ENCODE peak calls at places on chromosomes 2 and 18, in five cellular contexts. One of them, this sample, is unnamed.

GRCh38 chr2:98508690-98509054 is 64.0 kb downstream of the INPP4A start:
- DNase-seq in Peyer's patch: peak; percentile 23
- DNase-seq in breast epithelium: no peak
- DNase-seq in IMR-90: peak; percentile 73
- DNase-seq in heart left ventricle: no peak
- DNase-seq in this sample: peak; percentile 17

GRCh38 chr2:47021301-47022009 is 105.8 kb upstream of the MCFD2 start:
- DNase-seq in Peyer's patch: no peak
- DNase-seq in heart left ventricle: no peak
- DNase-seq in IMR-90: no peak
- DNase-seq in breast epithelium: no peak
- DNase-seq in this sample: no peak

GRCh38 chr2:38074775-38075435 is 1.0 kb downstream of the CYP1B1 start:
- DNase-seq in Peyer's patch: no peak
- DNase-seq in breast epithelium: no peak
- DNase-seq in heart left ventricle: peak; percentile 34
- DNase-seq in IMR-90: no peak
- DNase-seq in this sample: no peak

GRCh38 chr2:117562654-117563053 is 251.8 kb upstream of the DDX18 start:
- DNase-seq in IMR-90: no peak
- DNase-seq in breast epithelium: no peak
- DNase-seq in Peyer's patch: no peak
- DNase-seq in heart left ventricle: no peak
- DNase-seq in this sample: no peak

GRCh38 chr18:3874593-3874992 is 424.6 kb downstream of the TGIF1 start:
- DNase-seq in breast epithelium: no peak
- DNase-seq in Peyer's patch: no peak
- DNase-seq in IMR-90: no peak
- DNase-seq in heart left ventricle: no peak
- DNase-seq in this sample: no peak

GRCh38 chr18:5296706-5297320 is 1.3 kb upstream of the ZBTB14 start:
- DNase-seq in breast epithelium: peak; percentile 82
- DNase-seq in IMR-90: peak; percentile 85
- DNase-seq in heart left ventricle: peak; percentile 75
- DNase-seq in Peyer's patch: peak; percentile 62
- DNase-seq in this sample: peak; percentile 75

GRCh38 chr2:40716879-40717278 is 265.0 kb upstream of the SLC8A1 start:
- DNase-seq in breast epithelium: no peak
- DNase-seq in Peyer's patch: no peak
- DNase-seq in IMR-90: peak; percentile 81
- DNase-seq in heart left ventricle: no peak
- DNase-seq in this sample: no peak

GRCh38 chr18:65983750-65984149 is 232.9 kb downstream of the CDH7 start:
- DNase-seq in IMR-90: no peak
- DNase-seq in breast epithelium: no peak
- DNase-seq in heart left ventricle: no peak
- DNase-seq in Peyer's patch: no peak
- DNase-seq in this sample: no peak

GRCh38 chr2:16900405-16901025 is 234.9 kb upstream of the CYRIA start:
- DNase-seq in IMR-90: no peak
- DNase-seq in Peyer's patch: no peak
- DNase-seq in breast epithelium: no peak
- DNase-seq in heart left ventricle: no peak
- DNase-seq in this sample: no peak

GRCh38 chr2:157413342-157414035 is 30.4 kb downstream of the CYTIP start:
- DNase-seq in breast epithelium: no peak
- DNase-seq in IMR-90: no peak
- DNase-seq in heart left ventricle: no peak
- DNase-seq in Peyer's patch: no peak
- DNase-seq in this sample: no peak

GRCh38 chr18:76379226-76380126 is 115.6 kb downstream of the ZNF516 start:
- DNase-seq in heart left ventricle: no peak
- DNase-seq in breast epithelium: peak; percentile 44
- DNase-seq in IMR-90: no peak
- DNase-seq in Peyer's patch: no peak
- DNase-seq in this sample: no peak

GRCh38 chr2:105519516-105519915 is 120.7 kb upstream of the FHL2 start:
- DNase-seq in heart left ventricle: no peak
- DNase-seq in IMR-90: no peak
- DNase-seq in Peyer's patch: no peak
- DNase-seq in breast epithelium: no peak
- DNase-seq in this sample: no peak

GRCh38 chr18:59918320-59918755 is 18.5 kb downstream of the PMAIP1 start:
- DNase-seq in breast epithelium: no peak
- DNase-seq in IMR-90: peak; percentile 61
- DNase-seq in heart left ventricle: peak; percentile 30
- DNase-seq in Peyer's patch: peak; percentile 66
- DNase-seq in this sample: peak; percentile 77

GRCh38 chr2:57515366-57515765 is 531.2 kb upstream of the VRK2 start:
- DNase-seq in breast epithelium: no peak
- DNase-seq in Peyer's patch: no peak
- DNase-seq in heart left ventricle: no peak
- DNase-seq in IMR-90: no peak
- DNase-seq in this sample: no peak

GRCh38 chr2:26640781-26641564 is at the start of gene CIB4:
- DNase-seq in breast epithelium: no peak
- DNase-seq in IMR-90: no peak
- DNase-seq in Peyer's patch: no peak
- DNase-seq in heart left ventricle: no peak
- DNase-seq in this sample: no peak

GRCh38 chr2:210502997-210503621 is 26.6 kb upstream of the LANCL1 start:
- DNase-seq in breast epithelium: no peak
- DNase-seq in IMR-90: peak; percentile 49
- DNase-seq in Peyer's patch: peak; percentile 19
- DNase-seq in heart left ventricle: no peak
- DNase-seq in this sample: no peak

GRCh38 chr2:74984947-74985637 is 26.6 kb downstream of the POLE4 start:
- DNase-seq in heart left ventricle: no peak
- DNase-seq in Peyer's patch: no peak
- DNase-seq in breast epithelium: no peak
- DNase-seq in IMR-90: no peak
- DNase-seq in this sample: no peak

GRCh38 chr2:101190753-101191516 is 39.8 kb upstream of the TBC1D8 start:
- DNase-seq in IMR-90: no peak
- DNase-seq in breast epithelium: no peak
- DNase-seq in Peyer's patch: no peak
- DNase-seq in heart left ventricle: no peak
- DNase-seq in this sample: no peak

GRCh38 chr18:37669991-37670534 is 104.5 kb upstream of the CELF4 start:
- DNase-seq in heart left ventricle: no peak
- DNase-seq in IMR-90: no peak
- DNase-seq in breast epithelium: no peak
- DNase-seq in Peyer's patch: no peak
- DNase-seq in this sample: no peak

GRCh38 chr2:86371482-86372002 is 34.1 kb upstream of the REEP1 start:
- DNase-seq in heart left ventricle: no peak
- DNase-seq in IMR-90: no peak
- DNase-seq in breast epithelium: no peak
- DNase-seq in Peyer's patch: no peak
- DNase-seq in this sample: no peak

GRCh38 chr2:60614319-60614718 is 60.9 kb upstream of the BCL11A start:
- DNase-seq in breast epithelium: no peak
- DNase-seq in IMR-90: no peak
- DNase-seq in heart left ventricle: no peak
- DNase-seq in Peyer's patch: no peak
- DNase-seq in this sample: no peak

GRCh38 chr2:208359632-208359986 is 47.0 kb upstream of the PTH2R start:
- DNase-seq in IMR-90: no peak
- DNase-seq in Peyer's patch: no peak
- DNase-seq in breast epithelium: no peak
- DNase-seq in heart left ventricle: no peak
- DNase-seq in this sample: no peak

GRCh38 chr2:208361077-208361441 is 45.5 kb upstream of the PTH2R start:
- DNase-seq in Peyer's patch: no peak
- DNase-seq in heart left ventricle: no peak
- DNase-seq in breast epithelium: no peak
- DNase-seq in IMR-90: no peak
- DNase-seq in this sample: no peak

GRCh38 chr2:208360259-208361076 is 46.1 kb upstream of the PTH2R start:
- DNase-seq in Peyer's patch: no peak
- DNase-seq in heart left ventricle: no peak
- DNase-seq in breast epithelium: no peak
- DNase-seq in IMR-90: no peak
- DNase-seq in this sample: no peak

GRCh38 chr2:208356846-208357574 is 49.6 kb upstream of the PTH2R start:
- DNase-seq in Peyer's patch: no peak
- DNase-seq in IMR-90: no peak
- DNase-seq in breast epithelium: no peak
- DNase-seq in heart left ventricle: no peak
- DNase-seq in this sample: no peak

DNA sequence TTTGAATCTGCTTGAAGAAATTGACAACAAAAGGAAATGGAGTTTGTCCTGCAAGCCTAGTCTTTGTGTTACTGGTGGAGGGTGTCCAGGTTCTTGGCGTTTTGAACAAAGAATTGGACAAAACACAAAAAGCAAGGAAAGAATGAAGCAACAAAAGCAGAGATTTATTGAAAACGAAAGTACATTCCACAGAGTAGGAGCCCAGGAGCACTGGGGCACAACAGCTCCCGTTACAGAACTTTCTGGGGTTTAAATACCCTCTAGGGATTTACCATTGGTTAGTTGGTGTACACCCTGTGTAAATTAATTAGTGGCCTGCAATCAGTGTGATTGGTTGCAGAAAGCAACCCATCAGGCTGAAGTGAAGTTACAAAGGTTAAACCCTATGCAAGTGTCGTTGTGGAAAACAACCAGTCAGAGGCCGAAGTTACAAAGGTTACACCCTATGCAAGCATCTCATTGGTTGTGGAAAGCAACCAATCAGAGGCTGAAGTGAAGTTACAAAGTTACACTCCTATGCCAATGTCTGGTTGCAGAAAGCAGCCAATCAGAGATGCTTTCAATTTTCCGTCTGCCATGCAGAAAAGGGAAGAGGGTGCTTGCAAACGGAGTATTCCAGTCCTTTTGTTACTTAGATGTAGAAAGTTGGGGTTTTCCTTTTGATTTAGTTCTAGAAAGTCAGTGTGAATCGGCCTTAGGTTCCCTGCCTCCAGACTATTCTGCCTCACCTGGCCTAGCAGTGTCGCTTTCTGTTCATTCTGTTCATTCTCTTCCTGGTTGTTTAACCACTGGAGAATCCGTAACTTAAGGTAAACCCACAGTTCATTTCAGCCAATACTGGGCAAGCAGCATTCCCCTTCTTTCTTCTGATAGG is 47.6 kb upstream of the PTH2R start:
- DNase-seq in IMR-90: no peak
- DNase-seq in heart left ventricle: no peak
- DNase-seq in Peyer's patch: no peak
- DNase-seq in breast epithelium: no peak
- DNase-seq in this sample: no peak
- H3K4me3 ChIP-seq in IMR-90: no peak overlapping the region
- H3K4me3 ChIP-seq in heart left ventricle: no peak overlapping the region
- H3K4me3 ChIP-seq in Peyer's patch: no peak overlapping the region
- H3K4me3 ChIP-seq in breast epithelium: peak overlapping the region; percentile 19
- H3K4me3 ChIP-seq in this sample: no peak overlapping the region

DNA sequence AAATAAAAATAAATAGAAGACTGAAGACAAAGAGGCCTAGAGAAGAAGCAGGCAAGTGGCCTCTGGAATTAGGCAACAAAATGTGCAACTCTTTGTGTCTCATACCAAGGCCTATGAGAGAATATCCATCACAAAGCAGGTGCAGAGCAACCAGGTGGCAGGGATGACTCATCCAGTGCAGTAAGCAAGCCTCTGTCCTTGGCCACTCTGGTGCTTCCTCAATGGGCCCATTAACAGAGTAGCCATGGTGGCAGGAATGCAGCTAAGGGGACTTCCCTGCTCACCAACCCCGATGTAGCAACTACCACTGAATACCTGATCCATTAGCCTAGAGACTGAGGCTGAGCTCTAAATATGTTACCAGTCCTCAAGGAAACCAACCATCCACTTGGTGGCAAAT is 11.0 kb upstream of the EPG5 start:
- DNase-seq in heart left ventricle: no peak
- DNase-seq in Peyer's patch: no peak
- DNase-seq in IMR-90: no peak
- DNase-seq in breast epithelium: no peak
- DNase-seq in this sample: no peak
- TF ChIP-seq POLR2A in heart left ventricle: no peak
- TF ChIP-seq POLR2A in Peyer's patch: no peak
- TF ChIP-seq POLR2A in IMR-90: no peak
- TF ChIP-seq POLR2A in breast epithelium: no peak
- TF ChIP-seq POLR2A in this sample: no peak

GRCh38 chr2:72698300-72698699 is 127.5 kb downstream of the EXOC6B start:
- DNase-seq in breast epithelium: no peak
- DNase-seq in heart left ventricle: no peak
- DNase-seq in IMR-90: no peak
- DNase-seq in Peyer's patch: no peak
- DNase-seq in this sample: no peak

GRCh38 chr2:72695676-72696075 is 130.2 kb downstream of the EXOC6B start:
- DNase-seq in breast epithelium: no peak
- DNase-seq in IMR-90: no peak
- DNase-seq in heart left ventricle: no peak
- DNase-seq in Peyer's patch: no peak
- DNase-seq in this sample: no peak

GRCh38 chr2:72694715-72695496 is 130.9 kb downstream of the EXOC6B start:
- DNase-seq in Peyer's patch: no peak
- DNase-seq in heart left ventricle: peak; percentile 70
- DNase-seq in breast epithelium: no peak
- DNase-seq in IMR-90: peak; percentile 67
- DNase-seq in this sample: peak; percentile 12

GRCh38 chr2:72696559-72696958 is 129.3 kb downstream of the EXOC6B start:
- DNase-seq in Peyer's patch: no peak
- DNase-seq in heart left ventricle: no peak
- DNase-seq in IMR-90: no peak
- DNase-seq in breast epithelium: no peak
- DNase-seq in this sample: no peak
- H3K4me1 ChIP-seq in Peyer's patch: no peaks in the 10 kb centered on the region
- H3K4me1 ChIP-seq in heart left ventricle: peaks cover 10% of the 10 kb centered on the region
- H3K4me1 ChIP-seq in IMR-90: peaks cover 5% of the 10 kb centered on the region
- H3K4me1 ChIP-seq in breast epithelium: no peaks in the 10 kb centered on the region
- H3K4me1 ChIP-seq in this sample: peaks cover 18% of the 10 kb centered on the region

DNA sequence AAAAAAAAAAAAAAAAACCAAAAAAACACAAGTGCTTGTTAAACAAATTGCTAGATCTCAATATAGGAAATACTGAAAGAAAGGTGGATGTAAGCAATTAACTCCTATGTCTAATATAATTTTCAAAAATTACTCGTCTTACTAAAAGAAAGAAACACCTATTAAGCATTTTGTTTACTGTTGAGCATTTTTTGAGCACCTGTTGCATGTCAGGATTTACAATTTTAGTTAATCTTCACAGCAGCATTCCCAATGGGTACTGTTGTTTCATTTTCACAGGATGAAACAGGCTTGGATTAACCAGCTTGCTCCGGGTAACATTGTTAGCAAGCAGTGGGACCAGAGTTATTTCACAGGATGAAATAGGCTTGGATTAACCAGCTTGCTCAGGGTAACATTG is 4.8 kb downstream of the ZNF638 start:
- DNase-seq in Peyer's patch: no peak
- DNase-seq in heart left ventricle: no peak
- DNase-seq in IMR-90: no peak
- DNase-seq in breast epithelium: no peak
- DNase-seq in this sample: no peak
- H3K4me3 ChIP-seq in Peyer's patch: no peak overlapping the region
- H3K4me3 ChIP-seq in heart left ventricle: no peak overlapping the region
- H3K4me3 ChIP-seq in IMR-90: no peak overlapping the region
- H3K4me3 ChIP-seq in breast epithelium: peak overlapping the region; percentile 18
- H3K4me3 ChIP-seq in this sample: no peak overlapping the region

GRCh38 chr2:240582781-240583180 is 3.8 kb upstream of the CAPN10 start:
- DNase-seq in heart left ventricle: no peak
- DNase-seq in Peyer's patch: no peak
- DNase-seq in IMR-90: no peak
- DNase-seq in breast epithelium: no peak
- DNase-seq in this sample: no peak
- TF ChIP-seq POLR2A in heart left ventricle: no peak
- TF ChIP-seq POLR2A in Peyer's patch: no peak
- TF ChIP-seq POLR2A in IMR-90: no peak
- TF ChIP-seq POLR2A in breast epithelium: no peak
- TF ChIP-seq POLR2A in this sample: no peak